ENCODE peak calls at places on chromosomes 1 and 21, in five cellular contexts. Y is left ventricle myocardium inferior; D is CD8-positive, alpha-beta T cell; V is OCI-LY7; P is fibroblast of lung. S is an unnamed sample. For H3K4me1, the result is how much of the 10 kb centered on the place peaks cover.

GRCh38 chr1:109482796-109483638 is 688 bp upstream of the ATXN7L2 start:
- DNase-seq in Y (no peak), D (peak), V (peak), P (peak), S (no peak)

GRCh38 chr1:160672789-160673695 is 26.2 kb upstream of the SLAMF1 start:
- DNase-seq in Y (no peak), D (no peak), V (peak), P (no peak), S (peak)

GRCh38 chr21:39867198-39867650 is at the start of gene PCP4:
- DNase-seq in Y (no peak), D (no peak), V (peak), P (peak), S (no peak)

GRCh38 chr1:68916227-68916853 is 419.5 kb upstream of the DEPDC1 start:
- DNase-seq in Y (no peak), D (no peak), V (no peak), P (peak), S (no peak)

GRCh38 chr1:100039571-100039970 is 69.8 kb downstream of the SLC35A3 start:
- DNase-seq in Y (no peak), D (no peak), V (no peak), P (no peak), S (no peak)

GRCh38 chr1:53145942-53146708 is 3.7 kb upstream of the SLC1A7 start:
- DNase-seq in Y (peak), D (no peak), V (no peak), P (peak), S (no peak)

GRCh38 chr1:48571303-48571987 is 99.4 kb upstream of the SPATA6 start:
- DNase-seq in Y (no peak), D (no peak), V (no peak), P (no peak), S (no peak)

GRCh38 chr1:80054129-80054528 is 1047.6 kb upstream of the ADGRL4 start:
- DNase-seq in Y (no peak), D (no peak), V (no peak), P (peak), S (no peak)

GRCh38 chr1:156308078-156308477 is 9.0 kb upstream of the VHLL start:
- DNase-seq in Y (no peak), D (no peak), V (no peak), P (peak), S (no peak)

GRCh38 chr1:199010492-199010891 is 371.7 kb downstream of the PTPRC start:
- DNase-seq in Y (no peak), D (no peak), V (peak), P (no peak), S (no peak)

GRCh38 chr1:105626276-105626987 is 1430.0 kb upstream of the PRMT6 start:
- DNase-seq in Y (no peak), D (no peak), V (no peak), P (no peak), S (no peak)

GRCh38 chr1:21149430-21149861 is 27.3 kb downstream of the EIF4G3 start:
- DNase-seq in Y (no peak), D (no peak), V (no peak), P (peak), S (no peak)

GRCh38 chr1:174060090-174060489 is 37.9 kb upstream of the RC3H1 start:
- DNase-seq in Y (no peak), D (no peak), V (no peak), P (peak), S (no peak)

GRCh38 chr1:198620951-198621824 is 17.7 kb upstream of the PTPRC start:
- DNase-seq in Y (no peak), D (peak), V (peak), P (peak), S (peak)

GRCh38 chr1:41496080-41497055 is 11.9 kb upstream of the EDN2 start:
- DNase-seq in Y (peak), D (no peak), V (no peak), P (peak), S (peak)

GRCh38 chr1:83546863-83547262 is 452.1 kb downstream of the TTLL7 start:
- DNase-seq in Y (no peak), D (no peak), V (no peak), P (peak), S (no peak)
- H3K4me1 ChIP-seq in Y (under half), D (under half), V (under half), P (under half), S (under half)

GRCh38 chr1:27605300-27605766 is 1.4 kb upstream of the AHDC1 start:
- DNase-seq in Y (no peak), D (no peak), V (no peak), P (no peak), S (no peak)
- H3K4me1 ChIP-seq in Y (half or more), D (half or more), V (half or more), P (under half), S (under half)

DNA sequence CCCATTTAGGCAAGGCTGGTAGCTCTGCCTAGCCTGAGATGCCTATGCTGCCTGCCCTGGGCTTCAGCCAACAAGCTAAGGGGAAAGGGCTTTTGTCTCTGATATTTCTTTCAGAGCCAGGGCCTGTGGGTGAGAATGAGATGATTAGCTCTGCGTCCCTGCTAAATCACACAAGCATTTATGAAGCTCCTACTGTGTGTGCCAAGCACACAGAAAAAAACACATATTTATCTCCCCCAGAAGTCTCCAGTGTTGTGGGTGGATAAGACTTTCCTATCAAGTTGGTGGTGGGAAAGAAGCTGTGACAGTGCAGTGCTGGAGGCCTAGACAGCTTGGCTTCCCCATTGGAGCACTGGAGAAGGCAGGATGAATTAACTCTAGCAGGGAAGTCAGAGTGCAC is 1.5 kb downstream of the SLC50A1 start:
- DNase-seq in Y (no peak), D (no peak), V (no peak), P (no peak), S (no peak)
- H3K4me1 ChIP-seq in Y (half or more), D (under half), V (under half), P (under half), S (under half)

DNA sequence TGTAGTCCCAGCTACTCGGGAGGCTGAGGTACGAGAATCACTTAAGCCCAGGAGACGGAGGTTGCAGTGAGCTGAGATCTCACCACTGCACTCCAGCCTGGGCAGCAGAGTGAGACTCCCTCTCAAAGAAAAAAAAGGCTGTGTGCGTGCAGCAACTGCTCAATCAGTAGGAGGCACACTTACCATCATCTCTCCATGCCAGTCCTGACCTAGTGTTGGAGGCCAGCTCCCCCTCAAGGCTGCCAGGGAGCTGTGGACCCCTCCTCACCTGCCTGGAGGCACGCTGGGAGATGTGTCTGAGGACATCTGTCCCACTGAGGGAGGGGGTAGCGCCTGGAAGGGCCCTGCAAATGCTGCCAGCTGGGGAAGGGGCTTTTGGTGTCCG is 11.9 kb downstream of the RPS6KA1 start:
- DNase-seq in Y (no peak), D (no peak), V (no peak), P (no peak), S (no peak)
- H3K4me1 ChIP-seq in Y (under half), D (half or more), V (half or more), P (under half), S (half or more)

GRCh38 chr1:23556661-23557470 is 2.4 kb downstream of the ID3 start:
- DNase-seq in Y (no peak), D (no peak), V (peak), P (peak), S (no peak)

GRCh38 chr1:23555949-23556640 is 3.2 kb downstream of the ID3 start:
- DNase-seq in Y (no peak), D (no peak), V (peak), P (peak), S (no peak)

GRCh38 chr1:23558140-23558871 is 995 bp downstream of the ID3 start:
- DNase-seq in Y (peak), D (peak), V (peak), P (peak), S (no peak)

GRCh38 chr1:23558872-23559135 is 497 bp downstream of the ID3 start:
- DNase-seq in Y (no peak), D (no peak), V (no peak), P (no peak), S (no peak)

DNA sequence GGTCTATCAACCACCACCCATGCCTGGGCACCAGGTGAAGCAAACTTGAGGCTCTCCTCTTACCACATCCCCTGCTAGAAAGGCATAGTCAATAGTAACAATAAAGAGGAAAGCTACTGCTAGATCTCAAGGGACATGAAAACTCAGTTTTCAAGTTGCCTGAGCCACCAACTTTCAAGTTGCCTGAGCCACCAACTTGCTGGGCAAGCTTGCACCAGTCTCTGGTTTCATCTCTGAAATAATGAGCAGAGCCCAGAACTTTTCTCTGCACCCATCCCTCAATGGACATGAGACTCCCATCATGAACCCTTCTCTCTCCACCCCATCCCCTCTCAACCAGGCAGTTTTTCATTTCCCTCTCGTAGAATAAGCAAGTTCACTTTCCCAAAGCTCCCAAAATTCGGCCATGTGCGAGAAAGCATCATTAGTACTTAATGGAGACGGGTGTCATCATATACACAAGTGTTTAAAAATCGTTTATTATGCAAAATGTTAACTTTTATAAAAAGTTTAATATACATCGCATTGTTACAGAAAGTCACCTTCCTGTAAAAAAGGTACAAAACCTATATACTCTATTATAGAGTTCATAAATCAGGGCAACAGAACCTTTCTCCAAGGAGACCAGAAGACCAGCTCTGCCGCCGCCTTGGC is 1.7 kb downstream of the ID3 start:
- DNase-seq in Y (no peak), D (no peak), V (peak), P (no peak), S (no peak)
- H3K4me1 ChIP-seq in Y (half or more), D (half or more), V (half or more), P (under half), S (under half)

DNA sequence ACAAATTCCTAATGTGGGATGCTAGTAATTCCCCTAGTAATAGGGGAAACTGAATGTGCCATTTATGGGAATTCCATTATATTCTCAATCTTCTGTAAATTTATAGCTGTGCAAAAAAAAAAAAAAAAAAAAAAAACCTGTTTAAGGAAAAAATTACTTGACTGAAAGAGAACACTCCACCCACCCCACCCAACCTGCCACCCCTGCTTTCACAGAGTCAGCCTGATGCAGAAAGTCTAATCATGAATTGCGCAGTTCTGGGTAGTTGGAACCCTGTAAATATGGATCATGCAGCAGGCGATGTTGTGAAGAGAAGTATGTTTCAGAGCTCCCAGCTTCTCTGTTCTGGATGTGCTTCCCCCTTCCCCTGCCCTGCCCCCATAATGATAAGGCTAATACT is 19.6 kb upstream of the LAMC2 start:
- DNase-seq in Y (no peak), D (no peak), V (no peak), P (no peak), S (no peak)
- H3K4me1 ChIP-seq in Y (under half), D (under half), V (under half), P (under half), S (under half)

GRCh38 chr1:154808909-154809262 is 61.2 kb downstream of the KCNN3 start:
- DNase-seq in Y (peak), D (no peak), V (no peak), P (no peak), S (no peak)
- H3K4me1 ChIP-seq in Y (half or more), D (under half), V (under half), P (under half), S (under half)

S was measured in naive thymus-derived CD4-positive, alpha-beta T cell.